ENCODE peak calls at places on chromosomes 16 and 17, in nine cellular contexts. J, L, I, E, F, S, G, R and V are unnamed samples.

GRCh38 chr17:32102172-32102571 is 40.1 kb upstream of the RHOT1 start:
- DNase-seq in J (no peak), L (no peak), I (no peak), E (no peak), F (no peak), S (no peak), G (no peak), R (no peak), V (no peak)

GRCh38 chr17:27379863-27380533 is 76.2 kb upstream of the KSR1 start:
- DNase-seq in J (no peak), L (no peak), I (peak), E (peak), F (no peak), S (peak), G (no peak), R (peak), V (peak)

GRCh38 chr17:68732301-68732749 is 131.2 kb upstream of the FAM20A start:
- DNase-seq in J (no peak), L (no peak), I (peak), E (no peak), F (no peak), S (no peak), G (peak), R (no peak), V (no peak)

GRCh38 chr16:29023279-29024278 is 38.7 kb downstream of the LAT start:
- DNase-seq in J (no peak), L (no peak), I (no peak), E (no peak), F (no peak), S (no peak), G (no peak), R (peak), V (peak)

GRCh38 chr16:8376858-8377257 is 213.5 kb downstream of the TMEM114 start:
- DNase-seq in J (no peak), L (no peak), I (no peak), E (no peak), F (no peak), S (no peak), G (no peak), R (no peak), V (no peak)

GRCh38 chr17:69466905-69467630 is 52.6 kb downstream of the MAP2K6 start:
- DNase-seq in J (no peak), L (peak), I (no peak), E (no peak), F (no peak), S (peak), G (no peak), R (peak), V (no peak)

GRCh38 chr17:28131592-28131991 is 89.1 kb downstream of the NLK start:
- DNase-seq in J (no peak), L (no peak), I (peak), E (no peak), F (no peak), S (peak), G (no peak), R (peak), V (no peak)

GRCh38 chr17:64466019-64466735 is 17.3 kb downstream of the MILR1 start:
- DNase-seq in J (no peak), L (no peak), I (no peak), E (no peak), F (no peak), S (no peak), G (no peak), R (no peak), V (no peak)

GRCh38 chr17:68291836-68292688 is 767 bp downstream of the ARSG start:
- DNase-seq in J (no peak), L (peak), I (peak), E (peak), F (peak), S (peak), G (peak), R (peak), V (peak)

GRCh38 chr16:83899272-83899897 is 470 bp downstream of the MLYCD start:
- DNase-seq in J (no peak), L (peak), I (peak), E (peak), F (no peak), S (peak), G (peak), R (peak), V (peak)

GRCh38 chr17:2982854-2983636 is 80.4 kb downstream of the OR1D5 start:
- DNase-seq in J (peak), L (peak), I (peak), E (peak), F (no peak), S (peak), G (no peak), R (peak), V (peak)

GRCh38 chr16:67395458-67396158 is 2.3 kb upstream of the TPPP3 start:
- DNase-seq in J (no peak), L (no peak), I (no peak), E (peak), F (no peak), S (no peak), G (no peak), R (peak), V (peak)

GRCh38 chr16:81511371-81511770 is 66.8 kb downstream of the CMIP start:
- DNase-seq in J (no peak), L (peak), I (peak), E (no peak), F (no peak), S (peak), G (no peak), R (peak), V (peak)

GRCh38 chr16:26396511-26397235 is 670.1 kb upstream of the C16orf82 start:
- DNase-seq in J (no peak), L (no peak), I (no peak), E (no peak), F (no peak), S (no peak), G (no peak), R (no peak), V (no peak)

GRCh38 chr16:57892447-57893096 is 78.4 kb downstream of the CNGB1 start:
- DNase-seq in J (no peak), L (peak), I (no peak), E (no peak), F (no peak), S (no peak), G (no peak), R (no peak), V (no peak)

GRCh38 chr17:35447494-35447893 is 1.1 kb downstream of the SLFN13 start:
- DNase-seq in J (no peak), L (no peak), I (no peak), E (no peak), F (no peak), S (no peak), G (no peak), R (no peak), V (no peak)

GRCh38 chr17:77798481-77798880 is 160.0 kb upstream of the TNRC6C start:
- DNase-seq in J (no peak), L (no peak), I (no peak), E (no peak), F (no peak), S (no peak), G (no peak), R (no peak), V (no peak)

GRCh38 chr16:70480127-70481105 is 26.0 kb downstream of the FCSK start:
- DNase-seq in J (no peak), L (no peak), I (no peak), E (no peak), F (no peak), S (no peak), G (no peak), R (no peak), V (peak)

GRCh38 chr17:32275060-32276042 is 9.7 kb downstream of the RHBDL3 start:
- DNase-seq in J (peak), L (peak), I (peak), E (peak), F (no peak), S (peak), G (no peak), R (peak), V (peak)

GRCh38 chr17:67059372-67059771 is 15.0 kb downstream of the CACNG1 start:
- DNase-seq in J (no peak), L (no peak), I (peak), E (no peak), F (no peak), S (no peak), G (no peak), R (no peak), V (peak)

DNA sequence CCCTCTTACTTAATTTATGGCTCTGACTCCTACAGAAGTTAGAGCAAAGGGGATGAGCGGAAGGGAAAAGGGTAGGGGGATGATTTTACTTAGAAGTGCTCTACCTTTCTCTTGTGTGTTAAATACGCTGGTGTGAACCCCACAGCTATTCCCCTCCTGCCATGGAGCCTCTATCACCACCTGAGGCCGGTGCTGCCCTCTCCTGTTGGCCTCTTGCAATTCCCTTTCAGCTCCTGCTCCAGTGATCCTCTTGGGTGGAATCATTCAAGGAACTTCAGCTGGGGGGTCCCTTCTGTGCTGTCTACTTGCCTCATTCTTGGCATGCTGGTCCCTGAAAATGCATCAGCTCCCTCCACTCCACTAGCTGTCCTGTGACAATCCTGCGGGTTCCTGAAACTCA is 41.8 kb upstream of the CDH8 start:
- DNase-seq in J (no peak), L (peak), I (no peak), E (no peak), F (no peak), S (peak), G (peak), R (no peak), V (no peak)
- TF ChIP-seq CTCF in J (peak), L (no peak), I (no peak), E (no peak), F (no peak), S (peak), G (peak), R (no peak), V (no peak)

DNA sequence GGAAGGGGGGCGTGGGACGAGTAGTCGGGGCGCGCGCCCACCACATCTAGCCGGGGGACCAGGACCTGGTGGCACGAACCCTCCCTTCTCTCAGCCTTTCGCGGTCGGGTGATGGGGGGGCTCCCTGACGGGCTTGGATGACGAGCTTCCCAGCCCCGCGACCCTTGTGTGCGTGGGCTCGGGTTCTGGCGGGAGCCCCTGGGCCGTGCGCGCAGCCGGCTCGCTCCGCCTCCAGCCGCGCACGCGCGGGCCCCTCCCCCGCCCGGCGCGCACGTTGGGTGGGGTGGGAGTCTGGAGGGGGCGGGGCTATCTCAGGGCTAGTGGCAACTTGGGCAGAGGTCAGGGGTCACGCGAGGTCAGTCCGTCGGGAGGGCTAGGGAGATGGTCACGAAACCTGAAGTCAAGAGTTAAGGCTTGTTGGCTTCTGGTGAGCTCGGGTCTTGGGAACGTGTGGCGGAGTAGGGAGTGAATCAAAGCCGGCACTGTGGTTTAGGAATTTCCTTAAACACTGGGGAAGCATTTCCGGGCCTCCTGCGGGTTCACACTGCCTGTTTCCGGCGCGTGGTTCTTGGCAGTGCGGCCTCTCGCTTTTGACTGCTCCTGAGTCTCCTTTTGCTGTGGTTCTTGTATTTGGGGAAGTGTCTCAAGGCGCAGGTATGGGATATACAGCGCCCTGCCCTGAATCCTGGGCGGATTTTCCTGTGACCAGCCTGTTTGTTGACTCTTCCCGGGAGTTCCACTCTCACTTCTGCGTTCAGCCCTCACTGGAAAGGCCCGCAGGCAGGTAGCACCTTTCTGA is at the start of gene SRCAP:
- DNase-seq in J (no peak), L (peak), I (peak), E (peak), F (peak), S (peak), G (peak), R (peak), V (peak)
- TF ChIP-seq CTCF in J (no peak), L (no peak), I (no peak), E (no peak), F (no peak), S (no peak), G (no peak), R (no peak), V (no peak)

DNA sequence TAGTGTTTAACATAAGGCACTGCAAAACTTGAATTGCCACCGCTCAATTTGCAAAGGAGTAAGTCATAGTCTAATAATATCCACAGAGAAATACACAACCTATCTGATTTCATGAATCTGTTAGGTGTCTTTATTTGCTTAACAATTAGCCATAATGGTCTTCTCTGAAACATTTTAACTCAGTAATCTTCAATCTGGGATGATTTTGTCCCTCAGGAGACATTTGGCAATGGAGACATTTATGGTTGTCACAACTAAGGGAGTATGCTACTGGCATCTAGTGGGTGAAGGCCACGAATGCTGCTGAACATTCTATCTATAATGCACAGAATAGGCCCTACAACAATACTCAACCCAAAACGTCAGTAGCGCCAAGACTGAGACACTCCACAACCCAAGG is 4.3 kb downstream of the UBE2G1 start:
- DNase-seq in J (no peak), L (peak), I (peak), E (no peak), F (no peak), S (no peak), G (no peak), R (no peak), V (no peak)
- TF ChIP-seq CTCF in J (peak), L (peak), I (peak), E (no peak), F (no peak), S (no peak), G (no peak), R (no peak), V (peak)

DNA sequence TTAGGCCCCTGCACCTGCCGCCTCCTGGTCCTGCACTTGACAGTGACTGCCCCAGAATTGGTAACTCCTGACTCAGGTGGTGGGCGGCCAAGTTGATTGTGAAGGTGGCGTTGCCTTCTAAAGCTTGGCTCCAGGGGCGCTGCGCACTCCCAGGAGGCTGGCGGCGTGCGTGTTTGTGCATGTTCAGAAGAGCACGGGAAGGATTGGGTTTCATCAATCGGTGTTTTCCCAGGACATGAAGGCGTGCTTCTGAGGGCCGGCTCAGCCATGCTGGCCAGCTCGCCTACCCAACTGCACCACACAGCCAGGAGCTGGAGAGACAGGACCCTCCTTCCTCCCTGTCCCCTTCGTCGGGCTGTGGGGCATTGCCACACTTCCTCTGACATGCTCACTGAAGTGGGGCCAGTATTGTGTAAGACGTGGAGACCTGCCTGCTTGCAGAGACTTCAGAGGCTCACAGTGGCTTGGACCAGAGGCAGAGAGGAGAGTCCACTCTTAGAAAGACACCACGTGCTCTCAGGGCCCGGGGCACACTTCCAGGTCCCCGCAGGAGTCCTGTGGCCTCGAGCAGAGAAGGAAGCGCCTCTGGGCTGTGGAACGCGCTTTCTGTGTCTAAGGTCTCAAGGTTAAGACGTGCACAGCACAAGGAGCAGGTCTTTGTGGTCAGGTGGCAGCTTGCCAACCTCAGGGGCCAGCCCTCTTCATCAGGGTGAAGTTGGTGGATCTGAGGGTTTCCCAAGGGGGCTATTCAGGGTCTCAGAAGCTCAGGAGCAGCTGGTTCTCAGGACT is 2.8 kb downstream of the RAB40C start:
- DNase-seq in J (no peak), L (no peak), I (peak), E (peak), F (no peak), S (peak), G (no peak), R (no peak), V (peak)
- TF ChIP-seq CTCF in J (no peak), L (no peak), I (no peak), E (peak), F (no peak), S (no peak), G (no peak), R (no peak), V (no peak)